ENCODE peak calls at places on chromosome 14, in ten cellular contexts. Z is thoracic aorta; T is IMR-90; G is CD4-positive, alpha-beta memory T cell; R is tibial artery; H is ovary; X is PC-3; A is endothelial cell of umbilical vein; Y is cardiac muscle cell; Q is hepatocyte. O is an unnamed sample.
A peak's percentile ranks its signal among the peaks of the same experiment; 100 is the strongest.

GRCh38 chr14:59281613-59282012 is 93.1 kb downstream of the DAAM1 start:
- DNase-seq in X (peak; percentile 95), Z (no peak), G (no peak), Q (no peak), T (peak; percentile 72), Y (peak; percentile 69), R (no peak), H (no peak), A (no peak), O (no peak)

GRCh38 chr14:95703805-95704204 is 10.1 kb downstream of the TCL1A start:
- DNase-seq in X (no peak), R (no peak), A (peak; percentile 19), Z (no peak), H (no peak), T (no peak), Q (no peak), Y (no peak), G (no peak), O (no peak)

GRCh38 chr14:33987565-33988080 is 36.7 kb upstream of the EGLN3 start:
- DNase-seq in R (no peak), Z (no peak), Q (no peak), A (no peak), T (no peak), H (no peak), G (no peak), Y (no peak), X (no peak), O (no peak)

GRCh38 chr14:50762001-50762930 is 68.7 kb downstream of the NIN start:
- DNase-seq in A (no peak), Q (no peak), X (peak; percentile 86), R (no peak), H (no peak), Z (no peak), T (peak; percentile 94), Y (peak; percentile 18), G (no peak), O (no peak)

GRCh38 chr14:52175982-52176502 is 91.5 kb upstream of the PTGDR start:
- DNase-seq in Q (no peak), G (peak; percentile 51), Y (no peak), R (no peak), T (no peak), Z (no peak), X (no peak), H (no peak), A (no peak), O (peak; percentile 87)

GRCh38 chr14:73240816-73241480 is 3.6 kb downstream of the PAPLN start:
- DNase-seq in H (no peak), G (no peak), X (no peak), A (no peak), Q (no peak), Z (no peak), Y (no peak), T (no peak), R (no peak), O (peak; percentile 62)

GRCh38 chr14:65750906-65751305 is 338.4 kb downstream of the FUT8 start:
- DNase-seq in Q (no peak), G (no peak), Z (no peak), T (no peak), Y (no peak), X (no peak), R (no peak), A (no peak), H (no peak), O (no peak)

GRCh38 chr14:32996343-32996742 is 57.7 kb downstream of the NPAS3 start:
- DNase-seq in X (no peak), G (no peak), T (no peak), Y (no peak), H (no peak), Q (no peak), A (no peak), R (no peak), Z (no peak), O (no peak)

GRCh38 chr14:45051180-45051579 is 32.7 kb upstream of the PRPF39 start:
- DNase-seq in R (no peak), Z (no peak), H (no peak), T (no peak), A (no peak), Q (no peak), X (no peak), Y (no peak), G (no peak), O (no peak)

GRCh38 chr14:68786491-68787234 is 6.2 kb downstream of the ZFP36L1 start:
- DNase-seq in Q (peak; percentile 62), A (peak; percentile 15), Y (peak; percentile 80), R (no peak), X (peak; percentile 50), G (no peak), T (peak; percentile 65), Z (no peak), H (no peak), O (no peak)

GRCh38 chr14:21395450-21395849 is 11.6 kb upstream of the SUPT16H start:
- DNase-seq in G (no peak), Y (no peak), A (no peak), H (no peak), T (no peak), Z (no peak), Q (no peak), X (peak; percentile 28), R (no peak), O (no peak)
- H3K36me3 ChIP-seq in G (peaks cover 86% of the 10 kb centered on the region), Y (peaks cover 93% of the 10 kb centered on the region), A (peaks cover 56% of the 10 kb centered on the region), H (no peaks in the 10 kb centered on the region), T (peaks cover 62% of the 10 kb centered on the region), Z (peaks cover 84% of the 10 kb centered on the region), Q (peaks cover 15% of the 10 kb centered on the region), X (peaks cover 86% of the 10 kb centered on the region), R (peaks cover 99% of the 10 kb centered on the region), O (peaks cover 97% of the 10 kb centered on the region)

DNA sequence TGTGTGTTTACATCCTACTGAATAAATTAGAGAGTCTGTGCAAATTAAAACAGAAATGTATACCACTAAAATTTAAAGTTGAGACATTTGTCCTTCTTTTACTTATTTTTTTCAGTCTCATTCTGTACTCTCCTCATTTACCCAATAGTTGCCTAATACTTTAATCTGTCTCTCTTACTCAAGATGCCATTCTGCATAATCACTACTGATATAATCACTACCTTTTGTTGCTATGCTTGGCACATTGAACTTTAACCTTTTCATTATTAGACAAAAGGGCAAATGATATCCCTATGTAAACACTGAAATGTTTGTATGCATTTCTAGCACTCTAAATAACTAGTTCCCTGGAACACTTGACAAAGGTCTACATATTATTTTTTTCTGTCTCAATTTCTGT is 1108.3 kb upstream of the FLRT2 start:
- DNase-seq in A (peak; percentile 24), Z (no peak), H (no peak), Q (no peak), R (no peak), Y (peak; percentile 8), T (no peak), G (no peak), X (peak; percentile 3), O (no peak)
- H3K27ac ChIP-seq in A (no peak overlapping the region), Z (no peak overlapping the region), H (no peak overlapping the region), Q (no peak overlapping the region), R (no peak overlapping the region), Y (no peak overlapping the region), T (no peak overlapping the region), G (no peak overlapping the region), X (no peak overlapping the region), O (no peak overlapping the region)

GRCh38 chr14:25788252-25788651 is 738.3 kb upstream of the STXBP6 start:
- DNase-seq in A (no peak), Z (no peak), Q (no peak), X (no peak), R (no peak), T (no peak), G (no peak), H (no peak), Y (no peak), O (no peak)
- H3K9me3 ChIP-seq in A (peaks cover 4% of the 10 kb centered on the region), Z (no peaks in the 10 kb centered on the region), Q (no peaks in the 10 kb centered on the region), X (peaks cover 37% of the 10 kb centered on the region), R (no peaks in the 10 kb centered on the region), T (peaks cover 2% of the 10 kb centered on the region), G (peaks cover 3% of the 10 kb centered on the region), H (no peaks in the 10 kb centered on the region), Y (no peaks in the 10 kb centered on the region), O (peaks cover 8% of the 10 kb centered on the region)

GRCh38 chr14:71733210-71733883 is 198.9 kb upstream of the RGS6 start:
- DNase-seq in A (no peak), Y (peak; percentile 57), R (no peak), G (no peak), Z (no peak), X (no peak), H (no peak), T (peak; percentile 76), Q (no peak), O (no peak)

GRCh38 chr14:71728386-71728785 is 203.8 kb upstream of the RGS6 start:
- DNase-seq in A (no peak), Q (no peak), Z (no peak), T (peak; percentile 38), H (no peak), Y (no peak), R (no peak), X (no peak), G (no peak), O (no peak)

GRCh38 chr14:71729581-71729980 is 202.6 kb upstream of the RGS6 start:
- DNase-seq in Q (no peak), Z (no peak), T (no peak), H (no peak), G (no peak), R (no peak), Y (no peak), A (no peak), X (no peak), O (no peak)

GRCh38 chr14:71730471-71730870 is 201.8 kb upstream of the RGS6 start:
- DNase-seq in T (no peak), Y (no peak), A (no peak), H (no peak), G (no peak), R (no peak), Q (no peak), X (no peak), Z (no peak), O (no peak)

DNA sequence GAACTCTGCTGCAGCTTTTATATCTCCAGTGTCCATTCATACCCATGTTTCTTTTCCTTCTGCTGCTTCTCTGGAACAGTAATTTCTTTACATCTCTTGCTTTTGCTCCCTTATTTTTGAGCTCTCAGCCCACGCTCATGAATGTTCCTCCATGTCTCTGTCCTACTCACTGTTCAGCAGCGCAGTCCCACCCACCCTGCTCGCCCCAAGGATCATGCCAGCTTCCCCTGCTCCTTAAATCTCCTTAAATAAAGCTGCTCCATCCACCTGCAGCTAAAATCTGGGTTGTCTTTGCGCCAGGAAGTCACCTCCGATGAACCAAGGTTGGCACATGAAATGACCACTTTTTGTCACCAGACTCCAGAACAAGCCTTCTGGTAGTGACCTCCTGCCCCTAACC is 201.1 kb upstream of the RGS6 start:
- DNase-seq in R (no peak), A (no peak), X (no peak), Q (no peak), Y (no peak), H (no peak), Z (no peak), T (no peak), G (no peak), O (no peak)
- H3K36me3 ChIP-seq in R (peaks cover 20% of the 10 kb centered on the region), A (peaks cover 11% of the 10 kb centered on the region), X (peaks cover 41% of the 10 kb centered on the region), Q (no peaks in the 10 kb centered on the region), Y (peaks cover 7% of the 10 kb centered on the region), H (no peaks in the 10 kb centered on the region), Z (peaks cover 25% of the 10 kb centered on the region), T (peaks cover 35% of the 10 kb centered on the region), G (peaks cover 32% of the 10 kb centered on the region), O (peaks cover 70% of the 10 kb centered on the region)

O was measured in OCI-LY7.